ENCODE peak calls at places on chromosomes 16 and 17, in ten cellular contexts. Z is A172; W is left cardiac atrium; D is effector CD4-positive, alpha-beta T cell; A is KBM-7; I is stimulated activated CD8-positive, alpha-beta memory T cell treated with anti-CD3 and anti-CD28 coated beads, Interleukin-7, amount 100 ng/mL, for 1 hour; L is stimulated activated CD4-positive, alpha-beta T cell treated with anti-CD3 and anti-CD28 coated beads, Interleukin-12 subunit alpha, Interleukin-12 subunit beta, amount 100 ng/mL, for 24 hours; J is posterior cingulate gyrus; U is MM.1S; Q is lower leg skin. X is an unnamed sample.

GRCh38 chr16:17921357-17921978 is 415.1 kb downstream of the NPIPA8 start:
- DNase-seq in Z (no peak), W (no peak), D (peak), A (peak), I (peak), L (peak), J (no peak), U (peak), Q (no peak), X (no peak)

GRCh38 chr16:74309789-74310781 is 13.5 kb downstream of the PSMD7 start:
- DNase-seq in Z (peak), W (no peak), D (no peak), A (peak), I (no peak), L (no peak), J (no peak), U (peak), Q (no peak), X (no peak)

GRCh38 chr16:65429504-65430149 is 307.8 kb upstream of the CDH11 start:
- DNase-seq in Z (no peak), W (no peak), D (no peak), A (no peak), I (no peak), L (no peak), J (no peak), U (no peak), Q (no peak), X (no peak)

GRCh38 chr16:55965099-55965498 is 89.9 kb upstream of the CES5A start:
- DNase-seq in Z (no peak), W (no peak), D (no peak), A (no peak), I (no peak), L (no peak), J (no peak), U (no peak), Q (no peak), X (no peak)

GRCh38 chr17:51035436-51035835 is 85.2 kb downstream of the SPAG9 start:
- DNase-seq in Z (peak), W (no peak), D (no peak), A (peak), I (no peak), L (no peak), J (no peak), U (peak), Q (no peak), X (peak)

GRCh38 chr17:32604966-32605365 is 118.2 kb downstream of the CDK5R1 start:
- DNase-seq in Z (no peak), W (no peak), D (no peak), A (no peak), I (no peak), L (no peak), J (no peak), U (no peak), Q (no peak), X (no peak)

GRCh38 chr16:72666267-72666666 is 381.7 kb downstream of the ZFHX3 start:
- DNase-seq in Z (no peak), W (no peak), D (no peak), A (peak), I (no peak), L (no peak), J (no peak), U (no peak), Q (no peak), X (no peak)

GRCh38 chr17:71527311-71527710 is 593.5 kb upstream of the SOX9 start:
- DNase-seq in Z (no peak), W (no peak), D (no peak), A (no peak), I (no peak), L (no peak), J (no peak), U (no peak), Q (no peak), X (no peak)